ENCODE peak calls at places on chromosomes 11 and 22, in nine cellular contexts. M is body of pancreas, X is spleen, P is prostate gland, D is heart left ventricle, W is uterus, G is IMR-90, B is Peyer's patch, A is HCT116. V is an unnamed sample. For H3K4me1 and H3K36me3, the result is how much of the 10 kb centered on the place peaks cover.

GRCh38 chr11:103338621-103339484 is 229.6 kb downstream of the DYNC2H1 start:
- DNase-seq in P (no peak), A (no peak), G (peak), X (no peak), D (no peak), W (no peak), M (no peak), B (no peak), V (no peak)

GRCh38 chr11:93623179-93623578 is 38.3 kb upstream of the CEP295 start:
- DNase-seq in B (no peak), G (no peak), A (no peak), W (no peak), X (no peak), D (no peak), P (no peak), M (peak), V (no peak)

GRCh38 chr11:79439430-79439892 is 1.4 kb downstream of the TENM4 start:
- DNase-seq in G (peak), B (no peak), W (no peak), X (no peak), D (peak), M (no peak), A (no peak), P (no peak), V (no peak)

GRCh38 chr22:45335854-45336492 is 26.2 kb downstream of the FAM118A start:
- DNase-seq in M (no peak), G (no peak), D (no peak), X (no peak), B (no peak), W (no peak), A (no peak), P (no peak), V (no peak)

GRCh38 chr11:83691387-83692088 is 405.4 kb upstream of the CCDC90B start:
- DNase-seq in G (no peak), B (no peak), W (peak), D (peak), A (no peak), M (peak), P (peak), X (no peak), V (no peak)

GRCh38 chr11:83971063-83971462 is 684.9 kb upstream of the CCDC90B start:
- DNase-seq in D (no peak), W (no peak), M (peak), G (peak), X (no peak), P (no peak), B (no peak), A (no peak), V (no peak)

GRCh38 chr11:126680109-126680508 is 320.5 kb downstream of the KIRREL3 start:
- DNase-seq in A (no peak), G (peak), B (no peak), D (no peak), P (no peak), M (no peak), X (no peak), W (no peak), V (no peak)

GRCh38 chr22:36569999-36570398 is 41.0 kb upstream of the EIF3D start:
- DNase-seq in G (peak), M (no peak), B (no peak), P (no peak), X (no peak), D (no peak), W (no peak), A (peak), V (no peak)

GRCh38 chr11:61959026-61959608 is 8.3 kb downstream of the FTH1 start:
- DNase-seq in M (no peak), A (no peak), X (peak), D (no peak), G (no peak), B (peak), W (no peak), P (no peak), V (no peak)

GRCh38 chr11:69537855-69538640 is 56.6 kb downstream of the LINC01488 start:
- DNase-seq in G (no peak), D (no peak), P (no peak), W (no peak), X (peak), B (no peak), A (no peak), M (no peak), V (no peak)

GRCh38 chr22:46041642-46042041 is 64.7 kb upstream of the WNT7B start:
- DNase-seq in P (no peak), B (peak), X (peak), A (no peak), W (peak), D (no peak), G (no peak), M (peak), V (no peak)

GRCh38 chr11:47983464-47984397 is 3.4 kb downstream of the PTPRJ start:
- DNase-seq in G (peak), D (no peak), W (no peak), M (no peak), A (no peak), P (no peak), B (no peak), X (no peak), V (no peak)

GRCh38 chr11:134120921-134121526 is 52.2 kb downstream of the JAM3 start:
- DNase-seq in W (peak), B (no peak), P (no peak), X (no peak), G (peak), D (peak), M (no peak), A (no peak), V (no peak)

GRCh38 chr11:134126197-134126822 is 57.4 kb downstream of the JAM3 start:
- DNase-seq in G (peak), W (no peak), X (no peak), M (no peak), P (no peak), A (no peak), B (no peak), D (no peak), V (no peak)

GRCh38 chr11:134120143-134120850 is 51.4 kb downstream of the JAM3 start:
- DNase-seq in X (no peak), P (peak), D (peak), B (no peak), G (peak), M (peak), W (peak), A (no peak), V (no peak)

GRCh38 chr11:134125507-134125906 is 56.6 kb downstream of the JAM3 start:
- DNase-seq in B (no peak), P (no peak), D (no peak), G (peak), X (no peak), A (no peak), M (no peak), W (no peak), V (no peak)

GRCh38 chr11:134124660-134125451 is 56.0 kb downstream of the JAM3 start:
- DNase-seq in B (peak), X (peak), M (peak), D (peak), P (peak), G (peak), W (no peak), A (no peak), V (no peak)
- TF ChIP-seq POLR2A in B (no peak), X (no peak), M (no peak), D (no peak), P (no peak), G (no peak), W (no peak), A (no peak), V (no peak)

GRCh38 chr11:1297576-1298473 is 11.6 kb downstream of the TOLLIP start:
- DNase-seq in W (peak), X (peak), D (no peak), B (peak), P (no peak), A (no peak), G (no peak), M (peak), V (no peak)
- H3K4me1 ChIP-seq in W (under half), X (half or more), D (under half), B (under half), P (under half), A (under half), G (under half), M (half or more), V (under half)

DNA sequence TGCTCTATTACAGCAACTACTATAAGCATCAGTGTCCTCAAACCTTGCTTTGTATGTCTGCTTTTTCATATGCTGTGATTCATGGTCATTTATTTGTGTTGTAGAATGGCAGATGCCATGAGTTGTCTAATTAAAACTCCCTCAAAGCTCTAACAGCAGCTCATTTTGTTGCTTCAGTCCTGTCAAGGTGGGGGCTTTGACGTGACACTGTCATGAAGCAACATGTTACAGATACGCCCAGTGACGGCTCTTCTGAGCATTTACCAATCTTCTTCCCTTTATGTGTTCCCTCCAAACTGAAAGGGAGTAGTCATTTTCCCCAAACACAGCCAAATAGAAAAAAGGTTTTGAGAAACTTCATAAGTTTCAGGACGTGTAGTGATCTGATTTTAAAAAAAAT is 106.7 kb downstream of the DBX1 start:
- DNase-seq in P (no peak), D (no peak), X (no peak), G (no peak), W (no peak), A (no peak), B (no peak), M (no peak), V (no peak)
- H3K36me3 ChIP-seq in P (under half), D (under half), X (under half), G (under half), W (under half), A (under half), B (under half), M (under half), V (under half)

GRCh38 chr11:207213-208176 is at the start of the genes BET1L and RIC8A:
- DNase-seq in B (peak), W (peak), M (peak), G (peak), P (peak), D (peak), X (peak), A (peak), V (peak)
- TF ChIP-seq POLR2A in B (peak), W (peak), M (peak), G (peak), P (peak), D (peak), X (peak), A (peak), V (peak)

GRCh38 chr22:23213031-23213555 is 32.8 kb downstream of the BCR start:
- DNase-seq in A (no peak), D (no peak), P (no peak), M (no peak), G (no peak), X (peak), W (no peak), B (peak), V (no peak)
- H3K4me1 ChIP-seq in A (under half), D (under half), P (under half), M (half or more), G (under half), X (half or more), W (under half), B (under half), V (half or more)

GRCh38 chr11:128940603-128941002 is 2.1 kb downstream of the TP53AIP1 start:
- DNase-seq in P (peak), W (no peak), M (no peak), A (no peak), B (no peak), X (no peak), G (no peak), D (no peak), V (no peak)
- H3K36me3 ChIP-seq in P (under half), W (under half), M (under half), A (under half), B (under half), X (under half), G (under half), D (under half), V (under half)

GRCh38 chr11:6619021-6619745 is at the start of gene TPP1:
- DNase-seq in D (peak), W (peak), X (peak), M (peak), P (peak), B (peak), A (peak), G (peak), V (peak)
- TF ChIP-seq POLR2A in D (no peak), W (peak), X (peak), M (peak), P (peak), B (peak), A (peak), G (peak), V (no peak)

GRCh38 chr11:65311197-65311631 is 3.5 kb upstream of the CDC42EP2 start:
- DNase-seq in P (no peak), W (no peak), M (no peak), G (no peak), B (peak), X (no peak), D (no peak), A (no peak), V (no peak)
- H3K4me1 ChIP-seq in P (under half), W (under half), M (under half), G (under half), B (under half), X (half or more), D (under half), A (under half), V (under half)

V was measured in esophagus squamous epithelium.